ENCODE peak calls at places on chromosomes 2 and 18, in six cellular contexts. Z is AG09309; I is fibroblast of lung; B is NCI-H2171 treated with DMSO at 0.1 percent for 48 hours; H is CD4-positive, alpha-beta memory T cell; W is head of caudate nucleus. S is an unnamed sample.

GRCh38 chr2:221616561-221616960 is 44.5 kb upstream of the EPHA4 start:
- DNase-seq in B (no peak), H (no peak), Z (no peak), I (no peak), W (no peak), S (no peak)

GRCh38 chr2:204550738-204551137 is 5.5 kb downstream of the PARD3B start:
- DNase-seq in I (peak; percentile 94), H (no peak), W (no peak), Z (peak; percentile 82), B (no peak), S (no peak)

GRCh38 chr2:206824993-206825392 is 59.6 kb downstream of the FASTKD2 start:
- DNase-seq in B (no peak), H (no peak), I (no peak), W (no peak), Z (no peak), S (no peak)

GRCh38 chr2:33014268-33014667 is 67.5 kb downstream of the LTBP1 start:
- DNase-seq in W (no peak), B (peak; percentile 33), I (peak; percentile 20), H (no peak), Z (no peak), S (no peak)

GRCh38 chr2:61906187-61906470 is 655 bp downstream of the COMMD1 start:
- DNase-seq in I (no peak), Z (no peak), H (no peak), W (no peak), B (no peak), S (no peak)

GRCh38 chr2:48258750-48259149 is 271.2 kb upstream of the STON1 start:
- DNase-seq in B (peak; percentile 72), I (no peak), W (no peak), Z (no peak), H (no peak), S (no peak)

GRCh38 chr2:207330912-207331311 is 165.2 kb upstream of the KLF7 start:
- DNase-seq in Z (peak; percentile 92), H (no peak), B (peak; percentile 22), W (no peak), I (peak; percentile 97), S (peak; percentile 77)

GRCh38 chr2:136297312-136297711 is 179.4 kb upstream of the CXCR4 start:
- DNase-seq in Z (no peak), I (no peak), H (no peak), B (peak; percentile 97), W (no peak), S (no peak)

GRCh38 chr2:225002039-225002655 is 40.1 kb downstream of the DOCK10 start:
- DNase-seq in W (peak; percentile 71), I (peak; percentile 64), Z (no peak), H (peak; percentile 77), B (peak; percentile 15), S (no peak)

GRCh38 chr2:190838492-190838910 is 42.1 kb upstream of the GLS start:
- DNase-seq in Z (no peak), W (no peak), B (no peak), I (peak; percentile 96), H (no peak), S (no peak)

GRCh38 chr2:108139521-108139920 is 100.2 kb upstream of the SULT1C3 start:
- DNase-seq in W (no peak), H (no peak), I (peak; percentile 13), B (no peak), Z (no peak), S (no peak)

GRCh38 chr2:51413726-51414125 is 381.8 kb upstream of the NRXN1 start:
- DNase-seq in W (no peak), Z (no peak), I (peak; percentile 64), B (no peak), H (no peak), S (no peak)

GRCh38 chr2:120134263-120134662 is 88.9 kb downstream of the TMEM185B start:
- DNase-seq in B (no peak), H (no peak), Z (peak; percentile 52), W (no peak), I (peak; percentile 99), S (no peak)

GRCh38 chr2:205996156-205996555 is 89.8 kb downstream of the INO80D start:
- DNase-seq in Z (no peak), W (no peak), I (no peak), H (no peak), B (no peak), S (no peak)

GRCh38 chr2:51881673-51882072 is 849.7 kb upstream of the NRXN1 start:
- DNase-seq in H (no peak), B (no peak), I (no peak), Z (no peak), W (no peak), S (no peak)

GRCh38 chr18:11658989-11659388 is 30.1 kb upstream of the GNAL start:
- DNase-seq in Z (no peak), W (no peak), I (no peak), B (no peak), H (no peak), S (no peak)

GRCh38 chr2:111168528-111168929 is 47.8 kb downstream of the BCL2L11 start:
- DNase-seq in Z (peak; percentile 29), B (no peak), H (no peak), I (peak; percentile 78), W (peak; percentile 43), S (peak; percentile 40)

GRCh38 chr18:12776821-12777471 is 74.1 kb downstream of the PSMG2 start:
- DNase-seq in W (no peak), H (no peak), B (peak; percentile 30), I (no peak), Z (no peak), S (no peak)

S was measured in retinal pigment epithelial cell.